ENCODE peak calls at places on chromosomes 3 and 15, in four cellular contexts. X is mucosa of descending colon, C is NT2/D1, V is tibial artery. H is an unnamed sample. For H3K9me3, the result is how much of the 10 kb centered on the place peaks cover.

GRCh38 chr3:125022186-125022585 is 33.6 kb downstream of the HEG1 start:
- DNase-seq in C (no peak), X (no peak), V (no peak), H (no peak)

GRCh38 chr3:17336291-17336690 is 406.1 kb downstream of the TBC1D5 start:
- DNase-seq in X (no peak), C (no peak), V (no peak), H (no peak)

GRCh38 chr3:134709563-134710312 is 58.9 kb upstream of the KY start:
- DNase-seq in V (no peak), X (no peak), C (no peak), H (no peak)

GRCh38 chr3:95752199-95752598 is 1062.2 kb upstream of the EPHA6 start:
- DNase-seq in C (no peak), V (no peak), X (no peak), H (no peak)

GRCh38 chr3:142269777-142270176 is 44.4 kb upstream of the GK5 start:
- DNase-seq in C (no peak), V (no peak), X (no peak), H (no peak)

GRCh38 chr3:126521122-126521891 is 2.6 kb upstream of the CHST13 start:
- DNase-seq in V (peak), C (no peak), X (no peak), H (no peak)

GRCh38 chr3:153911111-153911510 is 210.1 kb upstream of the ARHGEF26 start:
- DNase-seq in X (no peak), C (no peak), V (no peak), H (no peak)

GRCh38 chr3:183106635-183107034 is 7.3 kb upstream of the MCCC1 start:
- DNase-seq in C (no peak), X (no peak), V (no peak), H (no peak)

GRCh38 chr3:61358364-61358763 is 107.1 kb upstream of the FHIT start:
- DNase-seq in V (peak), X (peak), C (no peak), H (no peak)

GRCh38 chr3:159616234-159616825 is 372.3 kb upstream of the IL12A start:
- DNase-seq in C (no peak), X (peak), V (peak), H (peak)

GRCh38 chr3:98695816-98696215 is 67.3 kb upstream of the ST3GAL6 start:
- DNase-seq in C (no peak), V (no peak), X (no peak), H (no peak)

GRCh38 chr3:175426805-175427204 is 567.7 kb downstream of the NAALADL2 start:
- DNase-seq in X (no peak), V (no peak), C (no peak), H (no peak)

GRCh38 chr3:67808906-67809305 is 154.5 kb upstream of the SUCLG2 start:
- DNase-seq in C (no peak), X (no peak), V (no peak), H (no peak)

GRCh38 chr3:23845817-23846216 is 40.1 kb downstream of the UBE2E1 start:
- DNase-seq in V (no peak), C (no peak), X (no peak), H (no peak)

GRCh38 chr3:52012699-52013098 is 17.0 kb upstream of the RPL29 start:
- DNase-seq in X (no peak), V (no peak), C (no peak), H (no peak)

GRCh38 chr3:128624526-128625138 is 26.0 kb downstream of the RPN1 start:
- DNase-seq in X (no peak), C (no peak), V (no peak), H (no peak)

GRCh38 chr3:47399531-47400270 is 18.9 kb downstream of the PTPN23 start:
- DNase-seq in V (no peak), C (no peak), X (no peak), H (no peak)

GRCh38 chr3:108838411-108838810 is 15.8 kb downstream of the TRAT1 start:
- DNase-seq in X (no peak), C (no peak), V (no peak), H (no peak)

GRCh38 chr3:66428733-66429132 is 72.1 kb downstream of the LRIG1 start:
- DNase-seq in C (no peak), V (peak), X (peak), H (peak)

GRCh38 chr3:20760981-20761380 is 575.0 kb upstream of the SGO1 start:
- DNase-seq in X (no peak), C (no peak), V (no peak), H (no peak)

GRCh38 chr15:83164409-83165404 is 42.9 kb downstream of the HDGFL3 start:
- DNase-seq in C (no peak), X (no peak), V (no peak), H (peak)

GRCh38 chr15:20294651-20295237 is 246.9 kb downstream of the GOLGA6L6 start:
- DNase-seq in V (no peak), C (no peak), X (no peak), H (no peak)
- H3K9me3 ChIP-seq in V (under half), C (under half), X (half or more), H (half or more)

GRCh38 chr3:346186-346585 is 149.6 kb downstream of the CHL1 start:
- DNase-seq in X (no peak), C (no peak), V (no peak), H (no peak)
- H3K9me3 ChIP-seq in X (under half), C (under half), V (under half), H (under half)

GRCh38 chr15:26475554-26475953 is 297.3 kb downstream of the GABRB3 start:
- DNase-seq in X (no peak), V (no peak), C (no peak), H (no peak)

GRCh38 chr15:26477044-26477443 is 295.8 kb downstream of the GABRB3 start:
- DNase-seq in V (no peak), X (no peak), C (no peak), H (no peak)

GRCh38 chr15:26472661-26473060 is 300.2 kb downstream of the GABRB3 start:
- DNase-seq in V (no peak), C (no peak), X (no peak), H (no peak)
- H3K9me3 ChIP-seq in V (under half), C (under half), X (half or more), H (half or more)

GRCh38 chr15:100192092-100192695 is 149.6 kb downstream of the ADAMTS17 start:
- DNase-seq in C (peak), X (no peak), V (no peak), H (no peak)
- H3K9me3 ChIP-seq in C (under half), X (under half), V (under half), H (under half)

GRCh38 chr3:162973518-162973917 is 1476.9 kb downstream of the OTOL1 start:
- DNase-seq in C (no peak), X (no peak), V (no peak), H (no peak)

GRCh38 chr3:162971715-162972114 is 1475.1 kb downstream of the OTOL1 start:
- DNase-seq in C (no peak), V (no peak), X (no peak), H (no peak)

GRCh38 chr3:162970292-162970691 is 1473.7 kb downstream of the OTOL1 start:
- DNase-seq in V (no peak), C (no peak), X (no peak), H (no peak)
- H3K9me3 ChIP-seq in V (under half), C (under half), X (under half), H (under half)

GRCh38 chr3:150430272-150430671 is 22.2 kb downstream of the TSC22D2 start:
- DNase-seq in V (no peak), X (no peak), C (no peak), H (no peak)

GRCh38 chr3:150434263-150434662 is 26.2 kb downstream of the TSC22D2 start:
- DNase-seq in X (no peak), V (no peak), C (no peak), H (no peak)

GRCh38 chr3:150436161-150436560 is 28.1 kb downstream of the TSC22D2 start:
- DNase-seq in C (no peak), V (no peak), X (no peak), H (no peak)

GRCh38 chr3:150429767-150430166 is 21.7 kb downstream of the TSC22D2 start:
- DNase-seq in C (no peak), V (no peak), X (no peak), H (no peak)

DNA sequence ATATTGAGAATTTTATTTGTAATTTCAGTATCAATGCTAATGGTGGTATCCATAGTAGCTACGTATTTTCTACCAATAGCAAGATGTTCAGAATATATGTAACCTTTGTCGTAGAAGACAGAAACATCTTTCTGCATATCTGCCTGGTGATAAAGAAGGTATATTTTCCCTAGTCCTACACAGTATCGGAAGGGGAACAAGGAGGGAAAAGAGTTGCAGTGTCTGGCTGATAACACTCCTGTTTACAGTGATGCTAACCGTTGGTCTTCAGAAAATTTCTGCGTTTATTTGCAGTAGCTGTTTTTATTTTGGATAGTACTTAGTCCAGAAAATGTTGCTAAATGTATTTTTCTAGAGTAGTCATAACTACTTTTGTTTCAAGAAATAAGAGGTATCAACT is 25.2 kb downstream of the TSC22D2 start:
- DNase-seq in X (no peak), C (no peak), V (no peak), H (no peak)
- H3K9me3 ChIP-seq in X (under half), C (under half), V (under half), H (under half)

GRCh38 chr3:197237897-197238296 is 60.5 kb downstream of the DLG1 start:
- DNase-seq in V (no peak), C (no peak), X (peak), H (no peak)

GRCh38 chr3:197242784-197243432 is 55.5 kb downstream of the DLG1 start:
- DNase-seq in V (no peak), X (no peak), C (no peak), H (no peak)

GRCh38 chr3:197239857-197240256 is 58.6 kb downstream of the DLG1 start:
- DNase-seq in C (no peak), V (no peak), X (no peak), H (no peak)

GRCh38 chr3:197238842-197239241 is 59.6 kb downstream of the DLG1 start:
- DNase-seq in C (no peak), X (no peak), V (no peak), H (no peak)

DNA sequence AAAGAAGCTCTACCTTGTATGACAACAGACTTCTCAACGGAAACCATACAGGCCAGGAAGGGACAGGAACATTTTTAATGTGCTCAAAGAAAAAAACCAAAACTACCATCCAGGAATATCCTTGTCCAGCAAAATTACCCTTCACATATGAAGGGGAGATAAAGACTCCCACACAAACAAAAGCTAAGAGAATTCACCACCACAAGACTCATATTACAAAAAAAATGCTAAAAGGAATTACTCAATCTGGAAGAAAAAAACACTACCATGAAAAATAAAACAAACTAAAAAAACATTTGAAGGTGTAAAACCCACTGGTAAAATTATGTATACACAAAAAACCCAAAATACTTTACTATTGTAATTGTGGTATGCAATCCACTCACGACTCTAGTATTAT is 57.2 kb downstream of the DLG1 start:
- DNase-seq in X (no peak), V (no peak), C (no peak), H (no peak)
- H3K9me3 ChIP-seq in X (under half), V (under half), C (half or more), H (under half)

GRCh38 chr3:138542977-138543376 is 51.1 kb downstream of the CEP70 start:
- DNase-seq in V (no peak), C (no peak), X (no peak), H (no peak)
- H3K9me3 ChIP-seq in V (half or more), C (half or more), X (under half), H (under half)

DNA sequence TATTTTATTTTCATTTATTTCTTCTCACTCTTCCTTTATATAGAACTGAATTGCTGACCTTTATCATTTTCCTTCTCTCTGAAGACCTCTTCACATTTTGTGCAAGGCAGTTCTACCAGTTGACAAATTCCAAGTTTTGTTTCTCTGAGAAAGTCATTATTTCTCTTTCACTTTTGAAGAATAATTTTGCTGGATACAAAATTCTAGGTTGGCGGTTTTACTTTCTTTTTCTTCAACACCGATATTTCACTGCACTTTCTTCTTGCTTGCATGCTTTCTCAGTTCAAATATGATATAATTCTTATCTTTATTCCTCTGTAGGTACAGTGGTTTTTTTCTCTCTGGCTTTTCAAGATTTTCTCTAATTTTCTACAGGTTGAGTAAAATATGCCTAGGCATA is 15.9 kb downstream of the RFX7 start:
- DNase-seq in X (no peak), C (no peak), V (no peak), H (no peak)
- H3K9me3 ChIP-seq in X (under half), C (half or more), V (under half), H (half or more)